ENCODE peak calls at places on chromosomes 13 and 19, in five cellular contexts. One of them, this sample, is unnamed.

GRCh38 chr13:40911341-40911740 is 107.8 kb downstream of the ELF1 start:
- DNase-seq in activated CD8-positive, alpha-beta memory T cell treated with anti-CD3 and anti-CD28 coated beads for 1 hour: no peak
- DNase-seq in stimulated activated CD8-positive, alpha-beta memory T cell treated with anti-CD3 and anti-CD28 coated beads, Interleukin-7, amount 100 ng/mL, for 1 hour: no peak
- DNase-seq in anterior cingulate cortex: no peak
- DNase-seq in NCI-H345: no peak
- DNase-seq in this sample: no peak

GRCh38 chr13:105334211-105334610 is 1201.3 kb downstream of the EFNB2 start:
- DNase-seq in activated CD8-positive, alpha-beta memory T cell treated with anti-CD3 and anti-CD28 coated beads for 1 hour: no peak
- DNase-seq in stimulated activated CD8-positive, alpha-beta memory T cell treated with anti-CD3 and anti-CD28 coated beads, Interleukin-7, amount 100 ng/mL, for 1 hour: no peak
- DNase-seq in anterior cingulate cortex: no peak
- DNase-seq in NCI-H345: no peak
- DNase-seq in this sample: no peak

GRCh38 chr19:2424686-2425621 is 2.4 kb downstream of the TIMM13 start:
- DNase-seq in activated CD8-positive, alpha-beta memory T cell treated with anti-CD3 and anti-CD28 coated beads for 1 hour: no peak
- DNase-seq in stimulated activated CD8-positive, alpha-beta memory T cell treated with anti-CD3 and anti-CD28 coated beads, Interleukin-7, amount 100 ng/mL, for 1 hour: no peak
- DNase-seq in anterior cingulate cortex: no peak
- DNase-seq in NCI-H345: no peak
- DNase-seq in this sample: peak

GRCh38 chr13:93689333-93689732 is 462.7 kb downstream of the GPC6 start:
- DNase-seq in activated CD8-positive, alpha-beta memory T cell treated with anti-CD3 and anti-CD28 coated beads for 1 hour: no peak
- DNase-seq in stimulated activated CD8-positive, alpha-beta memory T cell treated with anti-CD3 and anti-CD28 coated beads, Interleukin-7, amount 100 ng/mL, for 1 hour: no peak
- DNase-seq in anterior cingulate cortex: no peak
- DNase-seq in NCI-H345: no peak
- DNase-seq in this sample: no peak

GRCh38 chr13:89212186-89212585 is 1541.0 kb downstream of the SLITRK5 start:
- DNase-seq in activated CD8-positive, alpha-beta memory T cell treated with anti-CD3 and anti-CD28 coated beads for 1 hour: no peak
- DNase-seq in stimulated activated CD8-positive, alpha-beta memory T cell treated with anti-CD3 and anti-CD28 coated beads, Interleukin-7, amount 100 ng/mL, for 1 hour: no peak
- DNase-seq in anterior cingulate cortex: no peak
- DNase-seq in NCI-H345: peak
- DNase-seq in this sample: no peak

GRCh38 chr19:35986664-35987570 is 8.1 kb upstream of the SDHAF1 start:
- DNase-seq in activated CD8-positive, alpha-beta memory T cell treated with anti-CD3 and anti-CD28 coated beads for 1 hour: no peak
- DNase-seq in stimulated activated CD8-positive, alpha-beta memory T cell treated with anti-CD3 and anti-CD28 coated beads, Interleukin-7, amount 100 ng/mL, for 1 hour: no peak
- DNase-seq in anterior cingulate cortex: peak
- DNase-seq in NCI-H345: peak
- DNase-seq in this sample: no peak

GRCh38 chr19:39254539-39255345 is 6.1 kb upstream of the IFNL4 start:
- DNase-seq in activated CD8-positive, alpha-beta memory T cell treated with anti-CD3 and anti-CD28 coated beads for 1 hour: no peak
- DNase-seq in stimulated activated CD8-positive, alpha-beta memory T cell treated with anti-CD3 and anti-CD28 coated beads, Interleukin-7, amount 100 ng/mL, for 1 hour: no peak
- DNase-seq in anterior cingulate cortex: no peak
- DNase-seq in NCI-H345: no peak
- DNase-seq in this sample: no peak

GRCh38 chr19:51094696-51095279 is 12.1 kb upstream of the KLK14 start:
- DNase-seq in activated CD8-positive, alpha-beta memory T cell treated with anti-CD3 and anti-CD28 coated beads for 1 hour: no peak
- DNase-seq in stimulated activated CD8-positive, alpha-beta memory T cell treated with anti-CD3 and anti-CD28 coated beads, Interleukin-7, amount 100 ng/mL, for 1 hour: no peak
- DNase-seq in anterior cingulate cortex: no peak
- DNase-seq in NCI-H345: no peak
- DNase-seq in this sample: no peak

GRCh38 chr19:10412257-10412977 is 7.9 kb upstream of the PDE4A start:
- DNase-seq in activated CD8-positive, alpha-beta memory T cell treated with anti-CD3 and anti-CD28 coated beads for 1 hour: no peak
- DNase-seq in stimulated activated CD8-positive, alpha-beta memory T cell treated with anti-CD3 and anti-CD28 coated beads, Interleukin-7, amount 100 ng/mL, for 1 hour: no peak
- DNase-seq in anterior cingulate cortex: no peak
- DNase-seq in NCI-H345: peak
- DNase-seq in this sample: no peak

GRCh38 chr19:1265611-1266115 is 3.5 kb upstream of the CIRBP start:
- DNase-seq in activated CD8-positive, alpha-beta memory T cell treated with anti-CD3 and anti-CD28 coated beads for 1 hour: no peak
- DNase-seq in stimulated activated CD8-positive, alpha-beta memory T cell treated with anti-CD3 and anti-CD28 coated beads, Interleukin-7, amount 100 ng/mL, for 1 hour: no peak
- DNase-seq in anterior cingulate cortex: no peak
- DNase-seq in NCI-H345: no peak
- DNase-seq in this sample: peak

GRCh38 chr19:11423164-11423803 is 4.2 kb upstream of the RGL3 start:
- DNase-seq in activated CD8-positive, alpha-beta memory T cell treated with anti-CD3 and anti-CD28 coated beads for 1 hour: no peak
- DNase-seq in stimulated activated CD8-positive, alpha-beta memory T cell treated with anti-CD3 and anti-CD28 coated beads, Interleukin-7, amount 100 ng/mL, for 1 hour: no peak
- DNase-seq in anterior cingulate cortex: no peak
- DNase-seq in NCI-H345: no peak
- DNase-seq in this sample: no peak

GRCh38 chr13:26456578-26457119 is 100.8 kb upstream of the WASF3 start:
- DNase-seq in activated CD8-positive, alpha-beta memory T cell treated with anti-CD3 and anti-CD28 coated beads for 1 hour: no peak
- DNase-seq in stimulated activated CD8-positive, alpha-beta memory T cell treated with anti-CD3 and anti-CD28 coated beads, Interleukin-7, amount 100 ng/mL, for 1 hour: no peak
- DNase-seq in anterior cingulate cortex: no peak
- DNase-seq in NCI-H345: no peak
- DNase-seq in this sample: no peak

GRCh38 chr19:632228-633067 is 889 bp downstream of the POLRMT start:
- DNase-seq in activated CD8-positive, alpha-beta memory T cell treated with anti-CD3 and anti-CD28 coated beads for 1 hour: no peak
- DNase-seq in stimulated activated CD8-positive, alpha-beta memory T cell treated with anti-CD3 and anti-CD28 coated beads, Interleukin-7, amount 100 ng/mL, for 1 hour: no peak
- DNase-seq in anterior cingulate cortex: no peak
- DNase-seq in NCI-H345: no peak
- DNase-seq in this sample: no peak